ENCODE peak calls at places on chromosome 13, in four cellular contexts. W is NAMALWA, M is D341Med, L is NCI-H2171 treated with DMSO at 0.1 percent for 48 hours. U is an unnamed sample.

GRCh38 chr13:85212692-85213091 is 586.5 kb downstream of the SLITRK6 start:
- DNase-seq in W (no peak), M (no peak), L (no peak), U (no peak)

GRCh38 chr13:41675306-41675705 is 218.0 kb downstream of the RGCC start:
- DNase-seq in W (no peak), M (no peak), L (peak), U (no peak)

GRCh38 chr13:78712866-78713265 is 53.9 kb upstream of the OBI1 start:
- DNase-seq in W (no peak), M (no peak), L (peak), U (no peak)

GRCh38 chr13:113115363-113116205 is 7.0 kb upstream of the F10 start:
- DNase-seq in W (no peak), M (peak), L (no peak), U (no peak)

GRCh38 chr13:48562296-48563066 is 29.6 kb upstream of the RCBTB2 start:
- DNase-seq in W (peak), M (no peak), L (no peak), U (peak)

GRCh38 chr13:30864352-30865130 is 41.5 kb upstream of the MEDAG start:
- DNase-seq in W (no peak), M (no peak), L (no peak), U (no peak)

GRCh38 chr13:29129616-29130015 is 309.5 kb downstream of the MTUS2 start:
- DNase-seq in W (no peak), M (no peak), L (no peak), U (no peak)

GRCh38 chr13:83414393-83414792 is 467.9 kb downstream of the SLITRK1 start:
- DNase-seq in W (no peak), M (no peak), L (no peak), U (no peak)

GRCh38 chr13:107441279-107441678 is 774.1 kb downstream of the LIG4 start:
- DNase-seq in W (no peak), M (no peak), L (no peak), U (no peak)

GRCh38 chr13:86892330-86892729 is 778.8 kb upstream of the SLITRK5 start:
- DNase-seq in W (no peak), M (no peak), L (no peak), U (no peak)